ENCODE peak calls at places on chromosomes 13 and 19, in five cellular contexts. One of them, this sample, is unnamed. For H3K4me1, the result is how much of the 10 kb centered on the place peaks cover.

GRCh38 chr19:4108767-4109625 is 14.9 kb downstream of the MAP2K2 start:
- DNase-seq in spleen: peak
- DNase-seq in heart right ventricle: no peak
- DNase-seq in ovary: no peak
- DNase-seq in colonic mucosa: no peak
- DNase-seq in this sample: no peak

GRCh38 chr19:17393914-17394313 is at the start of gene CCDC194:
- DNase-seq in spleen: no peak
- DNase-seq in heart right ventricle: no peak
- DNase-seq in ovary: peak
- DNase-seq in colonic mucosa: no peak
- DNase-seq in this sample: no peak

GRCh38 chr13:92297971-92298942 is 899.8 kb downstream of the GPC5 start:
- DNase-seq in spleen: no peak
- DNase-seq in heart right ventricle: no peak
- DNase-seq in ovary: no peak
- DNase-seq in colonic mucosa: no peak
- DNase-seq in this sample: no peak

GRCh38 chr13:98576215-98576945 is 527 bp downstream of the STK24 start:
- DNase-seq in spleen: peak
- DNase-seq in heart right ventricle: peak
- DNase-seq in ovary: peak
- DNase-seq in colonic mucosa: peak
- DNase-seq in this sample: peak

GRCh38 chr19:32336259-32337111 is 8.9 kb upstream of the ZNF507 start:
- DNase-seq in spleen: no peak
- DNase-seq in heart right ventricle: no peak
- DNase-seq in ovary: peak
- DNase-seq in colonic mucosa: no peak
- DNase-seq in this sample: no peak

GRCh38 chr13:35672611-35673010 is 196.1 kb upstream of the MAB21L1 start:
- DNase-seq in spleen: no peak
- DNase-seq in heart right ventricle: no peak
- DNase-seq in ovary: no peak
- DNase-seq in colonic mucosa: no peak
- DNase-seq in this sample: no peak

GRCh38 chr19:52140077-52140710 is 456 bp upstream of the ZNF616 start:
- DNase-seq in spleen: no peak
- DNase-seq in heart right ventricle: no peak
- DNase-seq in ovary: no peak
- DNase-seq in colonic mucosa: no peak
- DNase-seq in this sample: no peak

GRCh38 chr19:5536337-5536894 is 31.3 kb downstream of the TINCR start:
- DNase-seq in spleen: no peak
- DNase-seq in heart right ventricle: peak
- DNase-seq in ovary: peak
- DNase-seq in colonic mucosa: no peak
- DNase-seq in this sample: no peak

GRCh38 chr13:66348745-66349720 is 881.1 kb downstream of the PCDH9 start:
- DNase-seq in spleen: no peak
- DNase-seq in heart right ventricle: no peak
- DNase-seq in ovary: no peak
- DNase-seq in colonic mucosa: no peak
- DNase-seq in this sample: no peak

GRCh38 chr13:67230774-67231480 is 791 bp upstream of the PCDH9 start:
- DNase-seq in spleen: peak
- DNase-seq in heart right ventricle: peak
- DNase-seq in ovary: peak
- DNase-seq in colonic mucosa: peak
- DNase-seq in this sample: peak

GRCh38 chr19:49408816-49409440 is 14.3 kb downstream of the PTH2 start:
- DNase-seq in spleen: no peak
- DNase-seq in heart right ventricle: no peak
- DNase-seq in ovary: no peak
- DNase-seq in colonic mucosa: no peak
- DNase-seq in this sample: no peak

GRCh38 chr13:21399741-21400140 is 59.4 kb downstream of the ZDHHC20 start:
- DNase-seq in spleen: no peak
- DNase-seq in heart right ventricle: no peak
- DNase-seq in ovary: no peak
- DNase-seq in colonic mucosa: no peak
- DNase-seq in this sample: no peak

GRCh38 chr19:48296963-48297734 is 27.3 kb downstream of the ZNF114 start:
- DNase-seq in spleen: no peak
- DNase-seq in heart right ventricle: no peak
- DNase-seq in ovary: no peak
- DNase-seq in colonic mucosa: no peak
- DNase-seq in this sample: no peak

GRCh38 chr13:65656740-65657329 is 1573.3 kb downstream of the PCDH9 start:
- DNase-seq in spleen: no peak
- DNase-seq in heart right ventricle: no peak
- DNase-seq in ovary: no peak
- DNase-seq in colonic mucosa: no peak
- DNase-seq in this sample: no peak

GRCh38 chr13:89324582-89324981 is 1653.4 kb downstream of the SLITRK5 start:
- DNase-seq in spleen: no peak
- DNase-seq in heart right ventricle: no peak
- DNase-seq in ovary: no peak
- DNase-seq in colonic mucosa: no peak
- DNase-seq in this sample: no peak

GRCh38 chr13:77697208-77698103 is at the start of gene SLAIN1:
- DNase-seq in spleen: peak
- DNase-seq in heart right ventricle: peak
- DNase-seq in ovary: peak
- DNase-seq in colonic mucosa: peak
- DNase-seq in this sample: peak

GRCh38 chr19:12867120-12868099 is 13.8 kb downstream of the DNASE2 start:
- DNase-seq in spleen: peak
- DNase-seq in heart right ventricle: peak
- DNase-seq in ovary: peak
- DNase-seq in colonic mucosa: peak
- DNase-seq in this sample: peak

GRCh38 chr19:13902993-13903555 is 2.8 kb downstream of the BRME1 start:
- DNase-seq in spleen: no peak
- DNase-seq in heart right ventricle: no peak
- DNase-seq in ovary: no peak
- DNase-seq in colonic mucosa: no peak
- DNase-seq in this sample: no peak

GRCh38 chr13:40922437-40923040 is 96.6 kb downstream of the ELF1 start:
- DNase-seq in spleen: peak
- DNase-seq in heart right ventricle: peak
- DNase-seq in ovary: peak
- DNase-seq in colonic mucosa: peak
- DNase-seq in this sample: peak

GRCh38 chr19:17468302-17469091 is 1.8 kb upstream of the SLC27A1 start:
- DNase-seq in spleen: peak
- DNase-seq in heart right ventricle: peak
- DNase-seq in ovary: peak
- DNase-seq in colonic mucosa: peak
- DNase-seq in this sample: no peak

GRCh38 chr19:6819323-6819722 is 46.8 kb downstream of the VAV1 start:
- DNase-seq in spleen: no peak
- DNase-seq in heart right ventricle: no peak
- DNase-seq in ovary: no peak
- DNase-seq in colonic mucosa: no peak
- DNase-seq in this sample: no peak

GRCh38 chr19:8610041-8610927 is at the start of gene ADAMTS10:
- DNase-seq in spleen: peak
- DNase-seq in heart right ventricle: peak
- DNase-seq in ovary: peak
- DNase-seq in colonic mucosa: peak
- DNase-seq in this sample: no peak

GRCh38 chr13:107669356-107669755 is 546.0 kb downstream of the LIG4 start:
- DNase-seq in spleen: no peak
- DNase-seq in heart right ventricle: no peak
- DNase-seq in ovary: no peak
- DNase-seq in colonic mucosa: no peak
- DNase-seq in this sample: no peak

GRCh38 chr13:91758724-91759123 is 360.3 kb downstream of the GPC5 start:
- DNase-seq in spleen: no peak
- DNase-seq in heart right ventricle: no peak
- DNase-seq in ovary: no peak
- DNase-seq in colonic mucosa: no peak
- DNase-seq in this sample: no peak

GRCh38 chr19:1752009-1752756 is 1.1 kb upstream of the ONECUT3 start:
- DNase-seq in spleen: no peak
- DNase-seq in heart right ventricle: no peak
- DNase-seq in ovary: no peak
- DNase-seq in colonic mucosa: no peak
- DNase-seq in this sample: no peak

GRCh38 chr13:75493156-75493555 is 11.2 kb upstream of the TBC1D4 start:
- DNase-seq in spleen: no peak
- DNase-seq in heart right ventricle: no peak
- DNase-seq in ovary: no peak
- DNase-seq in colonic mucosa: no peak
- DNase-seq in this sample: no peak

GRCh38 chr13:75492389-75492788 is 10.4 kb upstream of the TBC1D4 start:
- DNase-seq in spleen: no peak
- DNase-seq in heart right ventricle: no peak
- DNase-seq in ovary: no peak
- DNase-seq in colonic mucosa: no peak
- DNase-seq in this sample: no peak

GRCh38 chr13:75486654-75487053 is 4.7 kb upstream of the TBC1D4 start:
- DNase-seq in spleen: no peak
- DNase-seq in heart right ventricle: no peak
- DNase-seq in ovary: no peak
- DNase-seq in colonic mucosa: no peak
- DNase-seq in this sample: no peak

GRCh38 chr13:75486146-75486545 is 4.2 kb upstream of the TBC1D4 start:
- DNase-seq in spleen: no peak
- DNase-seq in heart right ventricle: no peak
- DNase-seq in ovary: no peak
- DNase-seq in colonic mucosa: no peak
- DNase-seq in this sample: no peak

GRCh38 chr13:75489502-75490263 is 7.7 kb upstream of the TBC1D4 start:
- DNase-seq in spleen: no peak
- DNase-seq in heart right ventricle: no peak
- DNase-seq in ovary: no peak
- DNase-seq in colonic mucosa: peak
- DNase-seq in this sample: no peak
- H3K4me3 ChIP-seq in spleen: no peak
- H3K4me3 ChIP-seq in heart right ventricle: no peak
- H3K4me3 ChIP-seq in ovary: no peak
- H3K4me3 ChIP-seq in colonic mucosa: peak
- H3K4me3 ChIP-seq in this sample: no peak

DNA sequence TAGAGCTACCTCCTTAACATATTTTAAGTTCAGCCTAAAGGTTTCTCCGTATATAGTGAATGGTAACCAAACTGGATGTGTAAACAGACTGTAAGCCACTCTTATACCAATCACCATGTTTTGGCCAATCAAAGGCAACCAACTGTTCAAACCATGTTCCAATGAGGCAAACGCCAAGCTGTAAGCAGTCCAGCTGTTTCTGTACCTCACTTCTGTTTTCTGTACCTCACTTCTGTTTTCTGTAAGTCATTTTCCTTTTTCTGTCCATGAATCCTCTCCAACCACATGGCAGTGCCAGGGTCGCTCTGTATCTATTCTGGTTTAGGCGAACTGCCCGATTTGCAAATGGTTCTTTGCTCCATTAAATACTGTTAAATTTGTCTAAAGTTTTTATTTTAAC is 24.4 kb downstream of the COMMD6 start:
- DNase-seq in spleen: no peak
- DNase-seq in heart right ventricle: no peak
- DNase-seq in ovary: no peak
- DNase-seq in colonic mucosa: no peak
- DNase-seq in this sample: no peak
- H3K4me1 ChIP-seq in spleen: under half
- H3K4me1 ChIP-seq in heart right ventricle: under half
- H3K4me1 ChIP-seq in ovary: under half
- H3K4me1 ChIP-seq in colonic mucosa: under half
- H3K4me1 ChIP-seq in this sample: under half

GRCh38 chr13:27868639-27869435 is 51.0 kb upstream of the PDX1 start:
- DNase-seq in spleen: no peak
- DNase-seq in heart right ventricle: no peak
- DNase-seq in ovary: no peak
- DNase-seq in colonic mucosa: no peak
- DNase-seq in this sample: no peak

DNA sequence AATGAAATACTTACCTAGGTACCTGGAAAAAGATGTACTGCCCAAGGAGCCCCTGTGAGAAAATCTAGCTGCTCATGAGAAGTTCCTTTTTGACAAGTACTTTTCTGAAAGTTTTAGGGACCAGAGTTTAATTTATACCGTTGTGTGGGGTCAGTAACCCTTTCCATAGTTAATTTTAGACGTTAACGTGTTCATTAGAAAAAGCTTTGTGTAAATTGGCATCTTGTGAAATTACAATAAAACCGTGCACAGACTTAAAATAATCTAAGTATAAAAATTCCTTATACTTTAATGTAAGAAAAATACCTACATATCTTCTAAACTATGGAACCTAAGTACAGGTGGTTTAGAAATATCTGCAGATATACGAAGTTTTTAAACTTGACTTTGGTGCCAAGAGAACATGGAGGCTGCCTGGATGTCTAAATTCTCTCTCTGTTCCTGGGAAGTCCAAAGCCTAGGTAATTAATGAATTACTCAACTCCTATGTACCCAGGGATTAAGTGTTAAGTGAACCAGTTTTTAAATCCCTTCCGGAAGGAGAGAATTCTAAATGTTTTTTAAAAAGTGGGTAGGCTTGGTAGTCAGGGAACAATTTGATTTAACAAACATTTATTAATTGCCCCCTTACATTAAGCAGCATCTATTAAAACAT is 50.2 kb upstream of the PDX1 start:
- DNase-seq in spleen: no peak
- DNase-seq in heart right ventricle: no peak
- DNase-seq in ovary: no peak
- DNase-seq in colonic mucosa: no peak
- DNase-seq in this sample: no peak
- TF ChIP-seq CTCF in spleen: no peak
- TF ChIP-seq CTCF in heart right ventricle: no peak
- TF ChIP-seq CTCF in ovary: no peak
- TF ChIP-seq CTCF in colonic mucosa: no peak
- TF ChIP-seq CTCF in this sample: no peak

DNA sequence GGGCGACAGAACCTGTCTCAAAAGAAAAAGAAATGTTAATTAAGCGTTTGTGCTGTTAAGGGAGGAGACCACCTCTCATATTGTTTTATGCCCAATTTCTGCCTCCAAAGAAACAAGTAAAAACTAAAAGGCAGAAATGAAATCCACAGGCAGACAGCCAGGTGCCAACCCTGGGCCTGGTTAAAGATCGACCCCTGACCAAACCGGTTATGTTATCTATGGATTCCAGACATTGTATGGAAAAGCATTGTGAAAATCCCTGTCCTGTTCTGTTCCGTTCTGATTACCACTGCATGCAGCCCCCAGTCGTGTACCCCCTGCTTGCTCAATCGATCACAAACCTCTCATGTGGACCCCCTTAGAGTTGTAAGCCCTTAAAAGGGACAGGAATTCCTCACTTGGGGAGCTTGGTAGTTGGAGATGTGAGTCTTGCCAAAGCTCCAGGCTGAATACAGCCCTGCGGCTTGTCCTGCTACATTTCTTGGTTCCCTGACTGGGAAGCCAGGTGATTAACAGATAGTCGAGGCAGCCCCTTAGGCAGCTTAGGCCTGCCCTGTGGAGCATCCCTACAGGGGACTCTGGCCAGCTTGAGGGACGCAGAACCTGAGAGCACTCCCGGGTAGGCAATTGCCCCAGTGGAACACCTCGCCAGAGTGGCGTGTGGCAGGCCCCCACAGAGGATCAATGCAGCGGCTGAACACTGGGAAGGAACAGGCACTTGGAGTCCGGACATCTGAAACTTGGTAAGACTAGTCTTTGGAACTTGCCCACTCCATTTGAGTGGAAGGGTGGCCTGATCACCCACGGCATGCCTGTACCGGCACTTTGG is 748 bp upstream of the ZNF552 start:
- DNase-seq in spleen: no peak
- DNase-seq in heart right ventricle: no peak
- DNase-seq in ovary: no peak
- DNase-seq in colonic mucosa: no peak
- DNase-seq in this sample: peak
- H3K4me3 ChIP-seq in spleen: peak
- H3K4me3 ChIP-seq in heart right ventricle: peak
- H3K4me3 ChIP-seq in ovary: peak
- H3K4me3 ChIP-seq in colonic mucosa: peak
- H3K4me3 ChIP-seq in this sample: peak